ENCODE peak calls at places on chromosomes 16 and 17, in four cellular contexts. F is BJ, R is upper lobe of right lung, L is K562. W is an unnamed sample.

GRCh38 chr17:55286681-55287589 is 22.2 kb downstream of the HLF start:
- DNase-seq in F (no peak), R (no peak), L (no peak), W (no peak)

GRCh38 chr16:75957870-75958269 is 231.6 kb upstream of the CPHXL start:
- DNase-seq in F (no peak), R (no peak), L (no peak), W (no peak)

GRCh38 chr17:72761431-72761830 is 331.1 kb downstream of the SLC39A11 start:
- DNase-seq in F (no peak), R (no peak), L (peak), W (no peak)

GRCh38 chr16:30659507-30660423 is 1.5 kb downstream of the FBRS start:
- DNase-seq in F (no peak), R (peak), L (no peak), W (peak)

GRCh38 chr17:15404116-15404730 is 62.8 kb upstream of the TEKT3 start:
- DNase-seq in F (no peak), R (no peak), L (no peak), W (no peak)

GRCh38 chr17:43020789-43021738 is 1.1 kb downstream of the VAT1 start:
- DNase-seq in F (no peak), R (peak), L (peak), W (peak)

GRCh38 chr16:31435341-31436220 is 7.0 kb downstream of the ZNF843 start:
- DNase-seq in F (no peak), R (no peak), L (no peak), W (no peak)

GRCh38 chr16:89822188-89823086 is 5.8 kb upstream of the SPIRE2 start:
- DNase-seq in F (no peak), R (no peak), L (no peak), W (no peak)

GRCh38 chr16:59651662-59652061 is 917.5 kb upstream of the GOT2 start:
- DNase-seq in F (no peak), R (no peak), L (no peak), W (no peak)

GRCh38 chr16:23141959-23142740 is 7.1 kb downstream of the USP31 start:
- DNase-seq in F (no peak), R (no peak), L (no peak), W (no peak)

GRCh38 chr17:27339836-27340550 is 46.1 kb downstream of the WSB1 start:
- DNase-seq in F (no peak), R (no peak), L (peak), W (no peak)

GRCh38 chr17:48014603-48015037 is 23.0 kb downstream of the COPZ2 start:
- DNase-seq in F (no peak), R (no peak), L (peak), W (no peak)

DNA sequence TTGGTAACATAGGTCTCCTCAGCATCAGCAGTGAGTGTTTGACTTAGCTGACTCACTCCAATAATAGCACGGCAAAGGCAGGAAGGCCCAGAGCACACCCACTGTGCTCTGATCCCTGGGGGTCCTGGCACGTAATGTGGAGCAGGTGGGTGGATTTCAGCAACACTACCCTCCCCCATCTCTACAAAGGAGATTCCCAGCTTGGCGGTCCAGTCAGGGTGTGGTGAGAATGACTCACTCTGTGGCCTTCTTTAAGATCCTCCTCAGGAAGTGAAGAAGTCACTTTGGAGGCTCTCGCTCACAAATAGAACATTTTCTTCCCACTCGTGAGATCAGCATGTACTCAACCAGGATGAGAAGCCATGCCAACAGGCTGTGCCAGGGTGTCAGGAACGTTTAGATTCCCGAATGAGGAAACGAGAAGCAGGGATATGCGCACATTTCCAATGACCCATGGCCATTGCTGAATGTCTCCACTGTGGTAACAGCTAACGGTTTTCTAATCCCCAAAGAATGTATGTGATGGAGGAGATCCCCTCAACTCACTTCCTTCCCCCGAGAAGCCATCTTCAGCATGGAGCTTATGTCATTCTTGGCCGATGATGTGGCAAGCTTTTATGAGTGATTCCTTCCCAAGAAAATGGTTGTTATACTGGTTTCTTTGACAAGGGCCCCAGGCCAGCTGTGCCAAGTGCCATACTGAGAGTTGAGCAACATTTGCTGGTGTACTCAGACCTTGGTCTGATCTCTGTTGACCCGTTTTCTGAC is 365.2 kb downstream of the C16orf95 start:
- DNase-seq in F (peak), R (no peak), L (no peak), W (no peak)
- H3K4me3 ChIP-seq in F (no peak), R (no peak), L (no peak), W (no peak)

GRCh38 chr17:40779181-40779909 is 3.0 kb downstream of the KRT27 start:
- DNase-seq in F (no peak), R (peak), L (no peak), W (no peak)
- H3K4me3 ChIP-seq in F (no peak), R (peak), L (no peak), W (no peak)

GRCh38 chr17:74972973-74973328 is 392 bp upstream of the HID1 start:
- DNase-seq in F (no peak), R (no peak), L (no peak), W (no peak)

GRCh38 chr17:74972107-74972972 is at the start of gene HID1:
- DNase-seq in F (no peak), R (peak), L (peak), W (peak)

GRCh38 chr17:74971842-74972106 is 785 bp downstream of the HID1 start:
- DNase-seq in F (no peak), R (no peak), L (no peak), W (no peak)

GRCh38 chr17:74970395-74970794 is 2.2 kb downstream of the HID1 start:
- DNase-seq in F (no peak), R (no peak), L (no peak), W (no peak)

DNA sequence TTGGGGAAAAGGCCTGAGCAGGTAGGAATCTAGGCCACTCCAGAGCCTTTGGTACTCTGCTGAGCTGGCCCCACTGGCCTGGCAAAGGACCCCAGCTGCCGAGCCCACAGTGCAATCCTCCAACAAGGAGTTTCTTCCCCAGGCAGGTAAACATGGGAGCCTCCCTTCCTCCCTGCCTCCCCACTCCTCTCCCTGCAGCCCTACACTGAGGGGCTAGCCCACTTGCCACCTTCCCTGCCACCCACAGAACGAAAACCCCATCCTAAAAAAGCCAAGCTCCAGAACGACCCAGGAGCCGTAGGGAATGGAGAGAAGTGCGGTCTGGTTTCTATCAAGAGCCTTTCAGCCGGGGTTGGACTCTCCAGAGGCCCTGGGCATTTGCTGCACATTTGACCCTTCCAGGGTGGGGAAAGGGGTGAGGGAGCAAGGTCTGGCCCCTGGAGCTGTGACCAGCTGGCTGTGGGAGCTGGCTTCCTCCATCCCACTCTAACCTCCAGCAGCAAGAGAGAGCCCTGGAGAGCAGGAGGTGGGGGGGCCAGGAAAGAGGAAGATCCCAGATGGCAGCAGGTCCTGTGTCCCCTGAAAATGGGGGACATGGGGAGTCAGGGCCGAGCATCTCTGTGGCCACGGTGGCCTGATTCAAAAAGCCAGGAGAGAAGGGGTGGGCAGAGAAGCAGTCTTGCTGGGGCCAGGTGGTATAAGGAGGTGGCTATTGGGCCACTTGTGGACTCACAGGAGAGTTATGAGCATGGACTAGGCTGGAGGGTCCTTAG is 1.3 kb downstream of the HID1 start:
- DNase-seq in F (no peak), R (no peak), L (no peak), W (no peak)
- H3K4me3 ChIP-seq in F (no peak), R (peak), L (no peak), W (peak)

DNA sequence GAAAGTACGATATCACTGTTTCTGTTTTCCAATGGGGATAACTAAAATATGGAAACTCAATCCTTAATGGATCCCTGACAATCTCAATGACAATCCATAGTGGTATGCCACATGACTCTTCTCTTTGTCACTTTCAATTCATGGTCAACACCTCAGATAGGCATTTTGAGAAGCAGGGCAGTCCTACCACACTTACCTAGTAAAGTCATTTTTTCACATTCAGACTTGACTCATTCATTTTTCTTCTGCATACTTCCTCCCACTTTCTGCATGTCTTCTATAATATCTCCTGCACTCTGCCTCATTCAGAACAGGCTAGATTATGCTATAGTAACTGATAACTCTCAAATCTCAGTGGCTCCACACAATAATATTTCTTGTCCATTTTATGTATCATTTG is 117.5 kb downstream of the FTO start:
- DNase-seq in F (peak), R (no peak), L (no peak), W (no peak)
- H3K4me3 ChIP-seq in F (no peak), R (no peak), L (no peak), W (no peak)

GRCh38 chr17:77888242-77889134 is 70.0 kb upstream of the TNRC6C start:
- DNase-seq in F (no peak), R (peak), L (no peak), W (no peak)
- H3K4me3 ChIP-seq in F (peak), R (peak), L (peak), W (no peak)

DNA sequence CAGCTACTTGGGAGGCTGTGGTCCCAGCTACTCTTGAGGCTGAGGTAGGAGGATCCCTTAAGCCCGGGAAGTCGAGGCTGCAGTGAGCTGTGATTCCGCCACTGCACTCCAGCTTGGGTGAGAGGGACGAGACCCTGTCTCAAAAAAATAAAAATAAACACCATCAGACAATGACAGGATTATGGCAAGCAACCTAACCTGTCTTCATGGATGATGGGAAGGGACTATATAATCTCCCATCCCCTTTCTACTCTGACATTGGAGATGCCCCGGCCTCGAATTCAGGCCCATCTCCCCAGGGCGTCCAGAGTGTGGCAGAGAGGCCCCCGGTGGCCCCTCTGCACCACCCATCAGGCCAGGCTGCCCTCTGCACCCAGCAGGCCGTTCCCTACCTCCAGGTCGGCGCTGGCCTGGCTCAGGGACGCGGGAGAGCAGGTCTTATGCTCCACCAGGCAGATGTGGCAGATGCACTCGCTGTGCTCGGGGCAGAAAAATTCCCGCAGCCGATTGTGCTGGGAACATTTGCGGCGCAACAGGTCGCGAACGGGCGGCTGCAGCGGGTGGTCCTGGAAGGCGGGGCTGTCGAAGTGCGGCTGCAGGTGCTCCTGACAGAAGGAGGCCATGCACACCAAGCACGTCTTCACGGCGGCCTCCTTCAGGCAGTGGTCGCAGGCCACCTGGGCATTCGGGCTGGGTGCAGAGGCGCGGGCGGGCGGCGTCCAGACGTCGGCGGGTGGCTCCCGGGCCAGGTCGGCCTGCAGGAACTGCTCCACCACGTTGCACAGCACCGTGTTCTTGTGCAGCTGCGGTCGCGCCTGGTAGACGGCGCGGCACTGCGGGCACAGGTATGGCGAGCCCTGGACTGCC is 616 bp downstream of the TRIM25 start:
- DNase-seq in F (no peak), R (peak), L (peak), W (peak)
- H3K4me3 ChIP-seq in F (peak), R (peak), L (peak), W (peak)

GRCh38 chr16:84842516-84843148 is 22.8 kb downstream of the CRISPLD2 start:
- DNase-seq in F (no peak), R (no peak), L (no peak), W (peak)
- H3K4me3 ChIP-seq in F (no peak), R (no peak), L (no peak), W (no peak)

GRCh38 chr16:50643192-50643591 is 37.9 kb downstream of the SNX20 start:
- DNase-seq in F (no peak), R (no peak), L (no peak), W (no peak)

GRCh38 chr16:50646345-50646744 is 34.8 kb downstream of the SNX20 start:
- DNase-seq in F (no peak), R (no peak), L (no peak), W (no peak)

GRCh38 chr16:50644730-50645129 is 36.4 kb downstream of the SNX20 start:
- DNase-seq in F (no peak), R (no peak), L (no peak), W (peak)

GRCh38 chr16:50644245-50644644 is 36.9 kb downstream of the SNX20 start:
- DNase-seq in F (no peak), R (no peak), L (no peak), W (no peak)

DNA sequence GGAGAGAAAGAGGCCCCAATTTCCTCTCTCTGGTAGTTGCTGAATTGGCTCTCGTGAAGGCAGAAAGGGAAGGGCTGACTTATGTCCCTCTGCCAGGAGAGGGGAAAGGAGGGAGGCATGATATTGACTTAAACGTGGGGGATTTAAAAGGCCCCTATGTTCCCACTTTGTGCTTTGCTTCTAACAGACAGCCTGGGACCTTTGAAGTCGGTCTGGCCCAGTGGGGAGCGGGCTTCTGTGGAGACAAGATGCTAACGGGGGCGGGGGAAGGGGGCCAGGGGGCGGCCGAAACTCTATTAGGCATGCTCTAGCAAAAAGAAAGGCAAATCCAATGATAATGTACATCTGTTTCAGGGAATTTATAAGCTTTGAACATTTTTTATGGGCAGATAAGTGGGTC is 35.3 kb downstream of the SNX20 start:
- DNase-seq in F (no peak), R (no peak), L (no peak), W (peak)
- H3K4me3 ChIP-seq in F (no peak), R (no peak), L (no peak), W (no peak)